ENCODE peak calls at places on chromosome 18, in eight cellular contexts. One of them, this sample, is unnamed.

GRCh38 chr18:25289040-25289631 is 62.8 kb downstream of the ZNF521 start:
- DNase-seq in activated CD8-positive, alpha-beta T cell treated with anti-CD3 and anti-CD28 coated beads, Interleukin-2, amount 10 ng/mL, durations not matched to agents 7 days and 5 days: no peak
- DNase-seq in retina: peak
- DNase-seq in dermis microvascular lymphatic vessel endothelial cell: peak
- DNase-seq in cardiac fibroblast: peak
- DNase-seq in left cardiac atrium: no peak
- DNase-seq in AG08396: peak
- DNase-seq in pancreas: no peak
- DNase-seq in this sample: peak

GRCh38 chr18:80109676-80110078 is 615 bp downstream of the ADNP2 start:
- DNase-seq in pancreas: peak
- DNase-seq in activated CD8-positive, alpha-beta T cell treated with anti-CD3 and anti-CD28 coated beads, Interleukin-2, amount 10 ng/mL, durations not matched to agents 7 days and 5 days: peak
- DNase-seq in dermis microvascular lymphatic vessel endothelial cell: peak
- DNase-seq in cardiac fibroblast: peak
- DNase-seq in left cardiac atrium: peak
- DNase-seq in retina: peak
- DNase-seq in AG08396: peak
- DNase-seq in this sample: peak

GRCh38 chr18:46892842-46893241 is 24.5 kb downstream of the PIAS2 start:
- DNase-seq in left cardiac atrium: no peak
- DNase-seq in cardiac fibroblast: no peak
- DNase-seq in activated CD8-positive, alpha-beta T cell treated with anti-CD3 and anti-CD28 coated beads, Interleukin-2, amount 10 ng/mL, durations not matched to agents 7 days and 5 days: no peak
- DNase-seq in AG08396: no peak
- DNase-seq in pancreas: no peak
- DNase-seq in dermis microvascular lymphatic vessel endothelial cell: no peak
- DNase-seq in retina: no peak
- DNase-seq in this sample: no peak

GRCh38 chr18:38611036-38611964 is 1045.7 kb upstream of the CELF4 start:
- DNase-seq in retina: peak
- DNase-seq in pancreas: no peak
- DNase-seq in cardiac fibroblast: no peak
- DNase-seq in left cardiac atrium: no peak
- DNase-seq in dermis microvascular lymphatic vessel endothelial cell: no peak
- DNase-seq in activated CD8-positive, alpha-beta T cell treated with anti-CD3 and anti-CD28 coated beads, Interleukin-2, amount 10 ng/mL, durations not matched to agents 7 days and 5 days: no peak
- DNase-seq in AG08396: no peak
- DNase-seq in this sample: no peak

GRCh38 chr18:47868744-47869143 is 61.7 kb downstream of the SMAD2 start:
- DNase-seq in pancreas: no peak
- DNase-seq in cardiac fibroblast: no peak
- DNase-seq in retina: no peak
- DNase-seq in AG08396: no peak
- DNase-seq in activated CD8-positive, alpha-beta T cell treated with anti-CD3 and anti-CD28 coated beads, Interleukin-2, amount 10 ng/mL, durations not matched to agents 7 days and 5 days: no peak
- DNase-seq in dermis microvascular lymphatic vessel endothelial cell: peak
- DNase-seq in left cardiac atrium: no peak
- DNase-seq in this sample: no peak

GRCh38 chr18:72830109-72830508 is 37.7 kb downstream of the NETO1 start:
- DNase-seq in dermis microvascular lymphatic vessel endothelial cell: no peak
- DNase-seq in left cardiac atrium: peak
- DNase-seq in AG08396: peak
- DNase-seq in retina: peak
- DNase-seq in activated CD8-positive, alpha-beta T cell treated with anti-CD3 and anti-CD28 coated beads, Interleukin-2, amount 10 ng/mL, durations not matched to agents 7 days and 5 days: peak
- DNase-seq in pancreas: no peak
- DNase-seq in cardiac fibroblast: peak
- DNase-seq in this sample: no peak

GRCh38 chr18:48908916-48909315 is 41.8 kb downstream of the SMAD7 start:
- DNase-seq in dermis microvascular lymphatic vessel endothelial cell: no peak
- DNase-seq in left cardiac atrium: peak
- DNase-seq in AG08396: no peak
- DNase-seq in retina: no peak
- DNase-seq in activated CD8-positive, alpha-beta T cell treated with anti-CD3 and anti-CD28 coated beads, Interleukin-2, amount 10 ng/mL, durations not matched to agents 7 days and 5 days: no peak
- DNase-seq in cardiac fibroblast: no peak
- DNase-seq in pancreas: no peak
- DNase-seq in this sample: no peak

GRCh38 chr18:55859116-55859515 is 271.1 kb upstream of the TCF4 start:
- DNase-seq in pancreas: no peak
- DNase-seq in cardiac fibroblast: no peak
- DNase-seq in retina: no peak
- DNase-seq in left cardiac atrium: no peak
- DNase-seq in activated CD8-positive, alpha-beta T cell treated with anti-CD3 and anti-CD28 coated beads, Interleukin-2, amount 10 ng/mL, durations not matched to agents 7 days and 5 days: no peak
- DNase-seq in AG08396: no peak
- DNase-seq in dermis microvascular lymphatic vessel endothelial cell: peak
- DNase-seq in this sample: no peak

GRCh38 chr18:28411806-28412205 is 234.9 kb upstream of the CDH2 start:
- DNase-seq in dermis microvascular lymphatic vessel endothelial cell: no peak
- DNase-seq in cardiac fibroblast: peak
- DNase-seq in AG08396: no peak
- DNase-seq in pancreas: no peak
- DNase-seq in left cardiac atrium: peak
- DNase-seq in retina: no peak
- DNase-seq in activated CD8-positive, alpha-beta T cell treated with anti-CD3 and anti-CD28 coated beads, Interleukin-2, amount 10 ng/mL, durations not matched to agents 7 days and 5 days: no peak
- DNase-seq in this sample: peak

GRCh38 chr18:35810505-35810904 is 162.0 kb upstream of the RMP24 start:
- DNase-seq in AG08396: no peak
- DNase-seq in activated CD8-positive, alpha-beta T cell treated with anti-CD3 and anti-CD28 coated beads, Interleukin-2, amount 10 ng/mL, durations not matched to agents 7 days and 5 days: no peak
- DNase-seq in dermis microvascular lymphatic vessel endothelial cell: no peak
- DNase-seq in left cardiac atrium: no peak
- DNase-seq in retina: no peak
- DNase-seq in cardiac fibroblast: no peak
- DNase-seq in pancreas: no peak
- DNase-seq in this sample: no peak

GRCh38 chr18:22563098-22563707 is 145.5 kb upstream of the CTAGE1 start:
- DNase-seq in cardiac fibroblast: peak
- DNase-seq in left cardiac atrium: no peak
- DNase-seq in activated CD8-positive, alpha-beta T cell treated with anti-CD3 and anti-CD28 coated beads, Interleukin-2, amount 10 ng/mL, durations not matched to agents 7 days and 5 days: no peak
- DNase-seq in retina: peak
- DNase-seq in pancreas: no peak
- DNase-seq in AG08396: peak
- DNase-seq in dermis microvascular lymphatic vessel endothelial cell: peak
- DNase-seq in this sample: peak

GRCh38 chr18:36769611-36770314 is 59.0 kb downstream of the TPGS2 start:
- DNase-seq in cardiac fibroblast: peak
- DNase-seq in activated CD8-positive, alpha-beta T cell treated with anti-CD3 and anti-CD28 coated beads, Interleukin-2, amount 10 ng/mL, durations not matched to agents 7 days and 5 days: peak
- DNase-seq in dermis microvascular lymphatic vessel endothelial cell: peak
- DNase-seq in AG08396: no peak
- DNase-seq in retina: no peak
- DNase-seq in pancreas: peak
- DNase-seq in left cardiac atrium: no peak
- DNase-seq in this sample: no peak

GRCh38 chr18:58135170-58135569 is 91.1 kb downstream of the NEDD4L start:
- DNase-seq in retina: no peak
- DNase-seq in cardiac fibroblast: peak
- DNase-seq in pancreas: no peak
- DNase-seq in AG08396: peak
- DNase-seq in dermis microvascular lymphatic vessel endothelial cell: no peak
- DNase-seq in left cardiac atrium: no peak
- DNase-seq in activated CD8-positive, alpha-beta T cell treated with anti-CD3 and anti-CD28 coated beads, Interleukin-2, amount 10 ng/mL, durations not matched to agents 7 days and 5 days: peak
- DNase-seq in this sample: peak

GRCh38 chr18:22339913-22340312 is 77.8 kb downstream of the CTAGE1 start:
- DNase-seq in activated CD8-positive, alpha-beta T cell treated with anti-CD3 and anti-CD28 coated beads, Interleukin-2, amount 10 ng/mL, durations not matched to agents 7 days and 5 days: no peak
- DNase-seq in cardiac fibroblast: no peak
- DNase-seq in left cardiac atrium: no peak
- DNase-seq in AG08396: no peak
- DNase-seq in pancreas: no peak
- DNase-seq in retina: no peak
- DNase-seq in dermis microvascular lymphatic vessel endothelial cell: no peak
- DNase-seq in this sample: no peak

GRCh38 chr18:21636769-21637168 is 24.7 kb downstream of the SNRPD1 start:
- DNase-seq in dermis microvascular lymphatic vessel endothelial cell: no peak
- DNase-seq in retina: no peak
- DNase-seq in left cardiac atrium: no peak
- DNase-seq in pancreas: no peak
- DNase-seq in activated CD8-positive, alpha-beta T cell treated with anti-CD3 and anti-CD28 coated beads, Interleukin-2, amount 10 ng/mL, durations not matched to agents 7 days and 5 days: no peak
- DNase-seq in cardiac fibroblast: no peak
- DNase-seq in AG08396: no peak
- DNase-seq in this sample: no peak

GRCh38 chr18:45107425-45107824 is 426.7 kb downstream of the SETBP1 start:
- DNase-seq in retina: no peak
- DNase-seq in dermis microvascular lymphatic vessel endothelial cell: no peak
- DNase-seq in AG08396: peak
- DNase-seq in left cardiac atrium: no peak
- DNase-seq in activated CD8-positive, alpha-beta T cell treated with anti-CD3 and anti-CD28 coated beads, Interleukin-2, amount 10 ng/mL, durations not matched to agents 7 days and 5 days: no peak
- DNase-seq in pancreas: no peak
- DNase-seq in cardiac fibroblast: peak
- DNase-seq in this sample: no peak

GRCh38 chr18:63974991-63975390 is 5.1 kb downstream of the SERPINB8 start:
- DNase-seq in left cardiac atrium: no peak
- DNase-seq in pancreas: no peak
- DNase-seq in activated CD8-positive, alpha-beta T cell treated with anti-CD3 and anti-CD28 coated beads, Interleukin-2, amount 10 ng/mL, durations not matched to agents 7 days and 5 days: peak
- DNase-seq in cardiac fibroblast: peak
- DNase-seq in AG08396: no peak
- DNase-seq in dermis microvascular lymphatic vessel endothelial cell: peak
- DNase-seq in retina: no peak
- DNase-seq in this sample: peak

GRCh38 chr18:75216926-75217303 is 6.3 kb downstream of the TSHZ1 start:
- DNase-seq in dermis microvascular lymphatic vessel endothelial cell: no peak
- DNase-seq in pancreas: no peak
- DNase-seq in AG08396: no peak
- DNase-seq in retina: no peak
- DNase-seq in activated CD8-positive, alpha-beta T cell treated with anti-CD3 and anti-CD28 coated beads, Interleukin-2, amount 10 ng/mL, durations not matched to agents 7 days and 5 days: no peak
- DNase-seq in cardiac fibroblast: no peak
- DNase-seq in left cardiac atrium: no peak
- DNase-seq in this sample: no peak

GRCh38 chr18:7417742-7418141 is 149.4 kb upstream of the PTPRM start:
- DNase-seq in pancreas: no peak
- DNase-seq in cardiac fibroblast: peak
- DNase-seq in left cardiac atrium: no peak
- DNase-seq in retina: no peak
- DNase-seq in dermis microvascular lymphatic vessel endothelial cell: no peak
- DNase-seq in AG08396: no peak
- DNase-seq in activated CD8-positive, alpha-beta T cell treated with anti-CD3 and anti-CD28 coated beads, Interleukin-2, amount 10 ng/mL, durations not matched to agents 7 days and 5 days: no peak
- DNase-seq in this sample: peak

GRCh38 chr18:58694720-58695468 is 23.6 kb downstream of the MALT1 start:
- DNase-seq in pancreas: no peak
- DNase-seq in AG08396: no peak
- DNase-seq in left cardiac atrium: no peak
- DNase-seq in dermis microvascular lymphatic vessel endothelial cell: no peak
- DNase-seq in activated CD8-positive, alpha-beta T cell treated with anti-CD3 and anti-CD28 coated beads, Interleukin-2, amount 10 ng/mL, durations not matched to agents 7 days and 5 days: no peak
- DNase-seq in cardiac fibroblast: no peak
- DNase-seq in retina: no peak
- DNase-seq in this sample: no peak

GRCh38 chr18:44807766-44808165 is 127.1 kb downstream of the SETBP1 start:
- DNase-seq in left cardiac atrium: no peak
- DNase-seq in dermis microvascular lymphatic vessel endothelial cell: no peak
- DNase-seq in cardiac fibroblast: no peak
- DNase-seq in pancreas: no peak
- DNase-seq in retina: no peak
- DNase-seq in activated CD8-positive, alpha-beta T cell treated with anti-CD3 and anti-CD28 coated beads, Interleukin-2, amount 10 ng/mL, durations not matched to agents 7 days and 5 days: no peak
- DNase-seq in AG08396: no peak
- DNase-seq in this sample: no peak